ENCODE peak calls at places on chromosomes 1 and 21, in six cellular contexts. T is GM12892; F is stimulated activated CD8-positive, alpha-beta memory T cell treated with anti-CD3 and anti-CD28 coated beads, Interleukin-7, amount 100 ng/mL, for 1 hour; A is adrenal gland; B is endothelial cell; L is NCI-H1092 treated with DMSO at 0.1 percent for 48 hours. C is an unnamed sample.

GRCh38 chr1:3498986-3499385 is 44.5 kb downstream of the ARHGEF16 start:
- DNase-seq in T (no peak), F (no peak), A (no peak), B (no peak), L (no peak), C (no peak)

GRCh38 chr1:1432951-1433803 is 2.3 kb upstream of the VWA1 start:
- DNase-seq in T (peak; percentile 37), F (no peak), A (peak; percentile 68), B (peak; percentile 54), L (no peak), C (peak; percentile 59)

GRCh38 chr1:218492840-218493239 is 147.7 kb downstream of the TGFB2 start:
- DNase-seq in T (no peak), F (no peak), A (no peak), B (no peak), L (no peak), C (no peak)

GRCh38 chr1:218643926-218644325 is 298.8 kb downstream of the TGFB2 start:
- DNase-seq in T (no peak), F (no peak), A (no peak), B (no peak), L (no peak), C (no peak)

GRCh38 chr1:233111731-233112130 is 161.3 kb downstream of the NTPCR start:
- DNase-seq in T (no peak), F (no peak), A (no peak), B (no peak), L (no peak), C (no peak)

GRCh38 chr1:179591592-179592580 is at the start of gene TDRD5:
- DNase-seq in T (no peak), F (no peak), A (peak; percentile 25), B (peak; percentile 33), L (no peak), C (peak; percentile 23)

GRCh38 chr1:44636711-44637589 is 37.3 kb downstream of the TMEM53 start:
- DNase-seq in T (no peak), F (no peak), A (no peak), B (no peak), L (peak; percentile 92), C (no peak)

GRCh38 chr1:156828414-156829085 is 11.9 kb upstream of the SH2D2A start:
- DNase-seq in T (no peak), F (no peak), A (no peak), B (no peak), L (no peak), C (no peak)

GRCh38 chr1:109918077-109918606 is 7.5 kb downstream of the CSF1 start:
- DNase-seq in T (no peak), F (no peak), A (no peak), B (no peak), L (no peak), C (no peak)

GRCh38 chr1:31789259-31790065 is 25.3 kb upstream of the ADGRB2 start:
- DNase-seq in T (peak; percentile 99), F (peak; percentile 90), A (peak; percentile 94), B (peak; percentile 100), L (peak; percentile 80), C (peak; percentile 96)

GRCh38 chr1:117060441-117061317 is 553 bp downstream of the TTF2 start:
- DNase-seq in T (no peak), F (no peak), A (peak; percentile 33), B (peak; percentile 40), L (no peak), C (peak; percentile 64)

GRCh38 chr21:39153373-39153772 is 29.9 kb downstream of the PSMG1 start:
- DNase-seq in T (no peak), F (no peak), A (no peak), B (no peak), L (no peak), C (no peak)

GRCh38 chr1:53135735-53136114 is 6.7 kb downstream of the SLC1A7 start:
- DNase-seq in T (no peak), F (no peak), A (no peak), B (no peak), L (no peak), C (peak; percentile 86)